ENCODE peak calls at places on chromosomes 11 and 22, in four cellular contexts. One of them, this sample, is unnamed.

GRCh38 chr11:27471588-27472397 is 797 bp downstream of the LGR4 start:
- DNase-seq in HepG2: no peak
- DNase-seq in GM12878: no peak
- DNase-seq in K562: peak
- DNase-seq in this sample: peak

GRCh38 chr11:134021326-134021725 is 47.5 kb upstream of the JAM3 start:
- DNase-seq in GM12878: no peak
- DNase-seq in HepG2: no peak
- DNase-seq in K562: no peak
- DNase-seq in this sample: no peak

GRCh38 chr11:74932797-74933196 is 16.1 kb downstream of the XRRA1 start:
- DNase-seq in GM12878: no peak
- DNase-seq in K562: no peak
- DNase-seq in HepG2: no peak
- DNase-seq in this sample: no peak

GRCh38 chr11:106503901-106504300 is 426.4 kb downstream of the AASDHPPT start:
- DNase-seq in K562: no peak
- DNase-seq in GM12878: no peak
- DNase-seq in HepG2: no peak
- DNase-seq in this sample: peak

GRCh38 chr11:92536895-92537294 is 312.3 kb downstream of the FAT3 start:
- DNase-seq in HepG2: no peak
- DNase-seq in GM12878: no peak
- DNase-seq in K562: no peak
- DNase-seq in this sample: no peak

GRCh38 chr22:38717244-38717643 is 11.5 kb downstream of the GTPBP1 start:
- DNase-seq in HepG2: no peak
- DNase-seq in K562: no peak
- DNase-seq in GM12878: no peak
- DNase-seq in this sample: no peak

GRCh38 chr11:62360685-62361084 is 23.4 kb downstream of the ASRGL1 start:
- DNase-seq in K562: no peak
- DNase-seq in HepG2: no peak
- DNase-seq in GM12878: no peak
- DNase-seq in this sample: no peak

GRCh38 chr22:48197189-48197690 is 1434.8 kb downstream of the TBC1D22A start:
- DNase-seq in HepG2: no peak
- DNase-seq in K562: no peak
- DNase-seq in GM12878: no peak
- DNase-seq in this sample: no peak

GRCh38 chr11:130451261-130452019 is 3.0 kb downstream of the ADAMTS15 start:
- DNase-seq in GM12878: no peak
- DNase-seq in K562: no peak
- DNase-seq in HepG2: no peak
- DNase-seq in this sample: no peak

GRCh38 chr11:7511405-7511804 is 2.4 kb upstream of the PPFIBP2 start:
- DNase-seq in HepG2: peak
- DNase-seq in K562: no peak
- DNase-seq in GM12878: no peak
- DNase-seq in this sample: no peak

GRCh38 chr11:8806974-8807373 is 104.0 kb upstream of the AKIP1 start:
- DNase-seq in HepG2: no peak
- DNase-seq in K562: no peak
- DNase-seq in GM12878: no peak
- DNase-seq in this sample: no peak

GRCh38 chr22:47071078-47071811 is 308.8 kb downstream of the TBC1D22A start:
- DNase-seq in HepG2: no peak
- DNase-seq in K562: no peak
- DNase-seq in GM12878: no peak
- DNase-seq in this sample: no peak

GRCh38 chr11:76891793-76892192 is 31.1 kb downstream of the ACER3 start:
- DNase-seq in K562: no peak
- DNase-seq in HepG2: no peak
- DNase-seq in GM12878: no peak
- DNase-seq in this sample: no peak

GRCh38 chr11:15815246-15816209 is 540.8 kb downstream of the SOX6 start:
- DNase-seq in GM12878: no peak
- DNase-seq in K562: no peak
- DNase-seq in HepG2: no peak
- DNase-seq in this sample: no peak

GRCh38 chr11:69089258-69089657 is 40.5 kb downstream of the TPCN2 start:
- DNase-seq in K562: no peak
- DNase-seq in HepG2: no peak
- DNase-seq in GM12878: no peak
- DNase-seq in this sample: no peak

GRCh38 chr11:68145120-68145866 is 24.1 kb upstream of the CHKA start:
- DNase-seq in HepG2: peak
- DNase-seq in GM12878: no peak
- DNase-seq in K562: no peak
- DNase-seq in this sample: no peak

GRCh38 chr11:70605846-70606245 is 207.5 kb downstream of the CTTN start:
- DNase-seq in K562: no peak
- DNase-seq in GM12878: no peak
- DNase-seq in HepG2: no peak
- DNase-seq in this sample: no peak

GRCh38 chr11:440065-441042 is 1.5 kb downstream of the ANO9 start:
- DNase-seq in HepG2: peak
- DNase-seq in GM12878: no peak
- DNase-seq in K562: peak
- DNase-seq in this sample: peak

GRCh38 chr22:17707526-17707925 is 66.7 kb downstream of the BID start:
- DNase-seq in GM12878: no peak
- DNase-seq in HepG2: no peak
- DNase-seq in K562: no peak
- DNase-seq in this sample: no peak

GRCh38 chr22:40128989-40129388 is 48.7 kb upstream of the TNRC6B start:
- DNase-seq in K562: no peak
- DNase-seq in GM12878: no peak
- DNase-seq in HepG2: no peak
- DNase-seq in this sample: no peak

GRCh38 chr22:42013385-42013784 is 14.8 kb downstream of the WBP2NL start:
- DNase-seq in K562: no peak
- DNase-seq in HepG2: no peak
- DNase-seq in GM12878: no peak
- DNase-seq in this sample: no peak

DNA sequence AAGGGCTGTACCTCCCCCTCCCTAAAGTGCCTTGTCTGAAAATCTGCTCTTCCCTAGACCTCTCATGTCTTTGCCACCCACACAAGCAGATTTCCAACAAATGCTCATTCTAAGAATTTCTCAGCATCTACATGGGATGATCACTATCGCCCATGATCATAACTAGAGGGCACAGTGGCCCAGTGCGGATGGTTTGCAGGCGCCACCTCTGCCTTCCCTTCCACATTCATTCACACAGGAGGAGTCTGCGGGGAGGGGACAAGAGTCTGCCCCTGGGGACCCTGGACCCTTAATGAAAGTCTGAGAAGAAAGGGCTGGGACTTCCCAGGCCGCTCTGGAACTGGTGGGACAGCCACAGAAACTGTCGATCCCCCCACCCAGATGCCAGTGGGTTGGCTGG is 28.9 kb downstream of the KCTD17 start:
- DNase-seq in HepG2: no peak
- DNase-seq in K562: no peak
- DNase-seq in GM12878: no peak
- DNase-seq in this sample: no peak
- TF ChIP-seq CHD2 in HepG2: no peak
- TF ChIP-seq CHD2 in K562: no peak
- TF ChIP-seq CHD2 in GM12878: no peak
- TF ChIP-seq CHD2 in this sample: no peak

GRCh38 chr11:64725601-64726139 is 2.7 kb upstream of the NRXN2 start:
- DNase-seq in GM12878: no peak
- DNase-seq in HepG2: no peak
- DNase-seq in K562: no peak
- DNase-seq in this sample: no peak
- TF ChIP-seq MXI1 in GM12878: no peak
- TF ChIP-seq MXI1 in HepG2: no peak
- TF ChIP-seq MXI1 in K562: no peak
- TF ChIP-seq MXI1 in this sample: no peak

DNA sequence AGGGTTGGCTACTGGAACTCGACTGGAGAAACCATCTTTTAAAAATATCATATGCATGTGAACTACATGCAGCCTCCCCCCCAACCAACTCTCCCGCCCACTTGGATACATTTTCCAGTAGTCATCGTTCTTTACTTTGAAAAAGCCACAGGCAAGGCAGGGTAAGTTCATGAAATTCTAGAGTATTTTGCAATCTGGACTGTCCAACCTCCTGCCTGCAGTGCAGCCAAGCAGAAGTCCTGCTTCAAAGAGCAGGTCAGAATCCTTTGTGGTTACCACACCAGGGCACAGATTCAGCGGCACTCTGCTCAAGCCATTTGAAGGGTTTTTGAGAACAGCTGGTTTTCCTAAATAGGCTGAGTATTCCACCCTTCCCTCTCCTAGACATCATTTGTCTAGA is 12.1 kb downstream of the ELF5 start:
- DNase-seq in HepG2: peak
- DNase-seq in K562: no peak
- DNase-seq in GM12878: no peak
- DNase-seq in this sample: no peak
- TF ChIP-seq CHD2 in HepG2: no peak
- TF ChIP-seq CHD2 in K562: no peak
- TF ChIP-seq CHD2 in GM12878: no peak
- TF ChIP-seq CHD2 in this sample: no peak

GRCh38 chr11:4467043-4467442 is 15.4 kb upstream of the OR52K1 start:
- DNase-seq in K562: no peak
- DNase-seq in GM12878: peak
- DNase-seq in HepG2: no peak
- DNase-seq in this sample: no peak
- TF ChIP-seq MXI1 in K562: no peak
- TF ChIP-seq MXI1 in GM12878: no peak
- TF ChIP-seq MXI1 in HepG2: no peak
- TF ChIP-seq MXI1 in this sample: no peak

GRCh38 chr11:111417766-111418435 is 38.8 kb upstream of the POU2AF1 start:
- DNase-seq in K562: no peak
- DNase-seq in GM12878: peak
- DNase-seq in HepG2: no peak
- DNase-seq in this sample: no peak
- TF ChIP-seq CHD2 in K562: no peak
- TF ChIP-seq CHD2 in GM12878: peak
- TF ChIP-seq CHD2 in HepG2: no peak
- TF ChIP-seq CHD2 in this sample: no peak

GRCh38 chr22:31556627-31557203 is 60.4 kb downstream of the SFI1 start:
- DNase-seq in GM12878: no peak
- DNase-seq in HepG2: peak
- DNase-seq in K562: no peak
- DNase-seq in this sample: peak
- TF ChIP-seq MXI1 in GM12878: no peak
- TF ChIP-seq MXI1 in HepG2: no peak
- TF ChIP-seq MXI1 in K562: no peak
- TF ChIP-seq MXI1 in this sample: no peak

DNA sequence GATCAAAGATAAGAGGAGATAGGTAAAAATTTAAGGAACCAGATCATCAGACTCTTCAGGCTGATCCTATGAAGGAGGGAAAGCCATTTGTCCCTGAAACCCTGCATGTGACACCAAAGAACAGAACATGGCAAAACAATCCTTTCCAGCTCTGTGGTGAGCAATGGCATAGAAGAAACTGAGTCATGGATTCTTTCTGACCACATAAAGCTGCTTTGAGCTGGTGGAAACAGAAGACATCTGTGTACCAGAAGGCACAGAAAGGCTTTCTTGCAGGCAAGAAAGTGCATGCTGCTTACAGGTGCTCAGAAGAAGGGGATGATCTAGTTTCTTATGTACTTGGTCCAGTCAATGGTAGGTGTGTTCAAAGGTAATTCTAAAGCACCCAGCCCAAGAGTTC is 45.0 kb upstream of the APOA1 start:
- DNase-seq in GM12878: no peak
- DNase-seq in K562: no peak
- DNase-seq in HepG2: no peak
- DNase-seq in this sample: no peak
- TF ChIP-seq CHD2 in GM12878: no peak
- TF ChIP-seq CHD2 in K562: no peak
- TF ChIP-seq CHD2 in HepG2: no peak
- TF ChIP-seq CHD2 in this sample: no peak

GRCh38 chr22:20964799-20965103 is 2.3 kb upstream of the AIFM3 start:
- DNase-seq in GM12878: no peak
- DNase-seq in K562: no peak
- DNase-seq in HepG2: no peak
- DNase-seq in this sample: no peak
- TF ChIP-seq MXI1 in GM12878: no peak
- TF ChIP-seq MXI1 in K562: no peak
- TF ChIP-seq MXI1 in HepG2: no peak
- TF ChIP-seq MXI1 in this sample: no peak